ENCODE peak calls at places on chromosomes 4 and X, in eight cellular contexts. V, M, I, U, G, P, W and A are unnamed samples.

GRCh38 chr4:41028392-41029076 is 185.8 kb downstream of the APBB2 start:
- DNase-seq in W (no peak), U (no peak), M (peak; percentile 6), P (no peak), I (no peak), V (no peak), G (no peak), A (no peak)

GRCh38 chr4:150581611-150582010 is 340 bp upstream of the MAB21L2 start:
- DNase-seq in W (no peak), V (no peak), U (no peak), M (peak; percentile 63), P (peak; percentile 23), I (no peak), G (no peak), A (no peak)

GRCh38 chr4:3421470-3421869 is 20.3 kb upstream of the HGFAC start:
- DNase-seq in U (peak; percentile 47), P (no peak), W (no peak), V (no peak), I (peak; percentile 52), M (no peak), G (no peak), A (no peak)

GRCh38 chr4:39353478-39354177 is 12.5 kb downstream of the RFC1 start:
- DNase-seq in P (peak; percentile 9), M (peak; percentile 20), U (no peak), V (no peak), I (no peak), G (peak; percentile 84), W (peak; percentile 39), A (no peak)

GRCh38 chrX:38638952-38639529 is 77.7 kb downstream of the TSPAN7 start:
- DNase-seq in U (no peak), P (peak; percentile 25), W (no peak), M (no peak), G (no peak), V (no peak), I (no peak), A (no peak)

GRCh38 chr4:72323227-72323626 is 245.8 kb downstream of the ADAMTS3 start:
- DNase-seq in I (no peak), W (no peak), M (no peak), G (no peak), P (no peak), U (no peak), V (no peak), A (no peak)

GRCh38 chrX:643911-644303 is 13.3 kb downstream of the SHOX start:
- DNase-seq in P (no peak), G (no peak), W (no peak), U (no peak), I (no peak), V (no peak), M (no peak), A (no peak)

GRCh38 chr4:20454440-20455037 is 202.8 kb downstream of the SLIT2 start:
- DNase-seq in P (no peak), M (no peak), W (no peak), G (no peak), U (no peak), V (no peak), I (no peak), A (no peak)

GRCh38 chr4:145938618-145939177 is at the start of gene ZNF827:
- DNase-seq in P (peak; percentile 72), M (peak; percentile 87), I (peak; percentile 79), U (peak; percentile 66), G (peak; percentile 77), W (peak; percentile 60), V (peak; percentile 77), A (peak; percentile 60)

GRCh38 chrX:118528089-118528753 is 32.6 kb downstream of the DOCK11 start:
- DNase-seq in G (peak; percentile 84), W (peak; percentile 54), I (peak; percentile 56), P (no peak), U (no peak), V (no peak), M (no peak), A (no peak)

GRCh38 chr4:8599657-8600056 is 7.1 kb downstream of the CPZ start:
- DNase-seq in V (no peak), G (peak; percentile 8), W (no peak), P (peak; percentile 82), M (no peak), I (no peak), U (no peak), A (peak; percentile 98)

GRCh38 chr4:105923507-105924238 is 28.4 kb downstream of the NPNT start:
- DNase-seq in P (no peak), I (no peak), U (no peak), M (peak; percentile 78), W (no peak), V (peak; percentile 20), G (no peak), A (no peak)

GRCh38 chr4:66569228-66569627 is 898.9 kb upstream of the EPHA5 start:
- DNase-seq in M (no peak), V (no peak), W (no peak), G (no peak), U (no peak), I (no peak), P (no peak), A (no peak)

GRCh38 chr4:176540814-176541213 is 221.0 kb downstream of the SPCS3 start:
- DNase-seq in U (no peak), P (no peak), V (no peak), G (no peak), I (no peak), M (no peak), W (no peak), A (no peak)

GRCh38 chr4:165378763-165379631 is at the start of gene CPE:
- DNase-seq in M (peak; percentile 93), P (peak; percentile 70), U (peak; percentile 76), G (peak; percentile 71), V (peak; percentile 88), I (peak; percentile 90), W (peak; percentile 58), A (no peak)

GRCh38 chr4:138291431-138291830 is 49.3 kb upstream of the SLC7A11 start:
- DNase-seq in U (no peak), P (no peak), V (no peak), I (no peak), W (no peak), G (no peak), M (no peak), A (no peak)

GRCh38 chr4:183637461-183637860 is 21.5 kb downstream of the RWDD4 start:
- DNase-seq in I (no peak), U (no peak), G (peak; percentile 10), P (peak; percentile 34), V (no peak), W (no peak), M (no peak), A (no peak)

GRCh38 chrX:45309096-45309495 is 108.4 kb upstream of the DIPK2B start:
- DNase-seq in G (no peak), I (no peak), M (no peak), P (no peak), W (no peak), V (no peak), U (no peak), A (no peak)

GRCh38 chr4:13640149-13640671 is 12.7 kb upstream of the BOD1L1 start:
- DNase-seq in I (no peak), U (no peak), V (no peak), W (no peak), G (no peak), M (peak; percentile 82), P (no peak), A (peak; percentile 25)

GRCh38 chr4:143291334-143291733 is 45.3 kb upstream of the GAB1 start:
- DNase-seq in I (no peak), V (no peak), W (no peak), U (no peak), G (no peak), P (no peak), M (no peak), A (no peak)

GRCh38 chr4:143294710-143295109 is 42.0 kb upstream of the GAB1 start:
- DNase-seq in G (no peak), U (no peak), V (no peak), I (no peak), P (no peak), W (no peak), M (no peak), A (no peak)

GRCh38 chr4:143296397-143297067 is 40.1 kb upstream of the GAB1 start:
- DNase-seq in I (no peak), W (no peak), U (no peak), P (no peak), M (no peak), G (no peak), V (no peak), A (no peak)

GRCh38 chr4:143292858-143293257 is 43.8 kb upstream of the GAB1 start:
- DNase-seq in P (no peak), G (no peak), V (no peak), M (no peak), I (no peak), W (no peak), U (no peak), A (no peak)

DNA sequence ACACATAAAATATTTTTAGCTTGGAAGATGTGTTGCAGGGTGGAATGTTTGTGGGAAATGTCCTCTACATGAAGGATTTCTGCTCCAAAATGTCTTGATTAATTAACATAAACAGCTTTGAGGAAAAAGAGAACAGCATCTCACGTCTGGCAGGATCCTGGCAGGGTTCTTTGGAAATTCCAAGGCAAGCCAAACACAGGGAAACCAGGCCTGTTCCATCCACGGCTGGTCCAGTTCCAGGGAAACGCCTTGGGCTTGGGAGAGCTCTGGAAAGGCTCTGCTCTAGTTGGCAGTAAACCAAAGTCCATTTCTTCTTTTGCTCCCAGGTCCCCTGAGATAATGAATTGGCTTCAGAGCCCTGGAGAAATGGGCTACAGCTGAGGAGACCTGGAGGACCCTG is 42.4 kb upstream of the GAB1 start:
- DNase-seq in W (no peak), U (no peak), I (peak; percentile 68), G (no peak), M (peak; percentile 49), P (no peak), V (peak; percentile 75), A (no peak)
- H3K4me1 ChIP-seq in W (no peaks in the 10 kb centered on the region), U (no peaks in the 10 kb centered on the region), I (no peaks in the 10 kb centered on the region), G (no peaks in the 10 kb centered on the region), M (peaks cover 6% of the 10 kb centered on the region), P (no peaks in the 10 kb centered on the region), V (peaks cover 9% of the 10 kb centered on the region), A (no peaks in the 10 kb centered on the region)

GRCh38 chrX:19863237-19864223 is 23.9 kb downstream of the SH3KBP1 start:
- DNase-seq in W (no peak), M (no peak), G (no peak), V (no peak), U (no peak), P (peak; percentile 19), I (no peak), A (peak; percentile 89)
- H3K27ac ChIP-seq in W (no peak overlapping the region), M (no peak overlapping the region), G (no peak overlapping the region), V (no peak overlapping the region), U (no peak overlapping the region), P (peak overlapping the region; percentile 15), I (peak overlapping the region; percentile 17), A (peak overlapping the region; percentile 88)

DNA sequence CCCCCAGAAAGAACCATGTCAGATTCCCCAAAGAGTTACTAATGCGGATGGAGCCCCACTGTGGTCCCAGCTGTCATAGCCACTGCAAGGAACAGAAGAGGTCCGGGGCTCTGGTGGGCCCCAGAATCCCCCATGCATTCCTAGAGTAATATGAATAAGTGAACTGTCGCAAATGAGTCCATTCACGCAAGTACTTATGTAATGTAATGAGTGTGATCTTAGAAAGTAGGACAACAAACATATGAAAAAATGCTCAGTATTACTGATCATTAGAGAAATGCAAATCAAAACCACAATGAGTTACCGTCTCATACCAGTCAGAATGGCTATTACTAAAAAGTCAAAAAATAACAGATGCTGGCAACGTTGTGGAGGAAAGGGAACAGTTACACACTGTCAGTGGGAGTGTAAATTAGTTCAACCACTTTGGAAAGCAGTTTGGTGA is 141.5 kb upstream of the RBPJ start:
- DNase-seq in G (no peak), W (no peak), P (no peak), V (no peak), M (no peak), I (no peak), U (no peak), A (peak; percentile 25)
- H3K9me3 ChIP-seq in G (no peaks in the 10 kb centered on the region), W (no peaks in the 10 kb centered on the region), P (no peaks in the 10 kb centered on the region), V (no peaks in the 10 kb centered on the region), M (no peaks in the 10 kb centered on the region), I (no peaks in the 10 kb centered on the region), U (no peaks in the 10 kb centered on the region), A (peaks cover 2% of the 10 kb centered on the region)

GRCh38 chr4:82363896-82364487 is 9.8 kb downstream of the HNRNPD start:
- DNase-seq in V (no peak), W (no peak), G (no peak), M (no peak), I (no peak), U (no peak), P (no peak), A (no peak)
- H3K4me1 ChIP-seq in V (peaks cover 19% of the 10 kb centered on the region), W (peaks cover 70% of the 10 kb centered on the region), G (peaks cover 93% of the 10 kb centered on the region), M (peaks cover 20% of the 10 kb centered on the region), I (peaks cover 74% of the 10 kb centered on the region), U (no peaks in the 10 kb centered on the region), P (peaks cover 2% of the 10 kb centered on the region), A (peaks cover 6% of the 10 kb centered on the region)